ENCODE peak calls at places on chromosomes 12 and 14, in ten cellular contexts. Q is neuronal stem cell, B is fibroblast of pulmonary artery, J is stomach, Z is left ventricle myocardium inferior, F is AG04450, E is ovary, T is cardiac fibroblast, P is BJ, I is endodermal cell. V is an unnamed sample.

GRCh38 chr12:42024495-42024830 is 120.2 kb downstream of the GXYLT1 start:
- DNase-seq in F (no peak), Q (no peak), J (no peak), B (no peak), I (no peak), T (no peak), P (no peak), E (no peak), Z (no peak), V (no peak)

GRCh38 chr12:4148418-4149056 is 125.0 kb upstream of the CCND2 start:
- DNase-seq in T (no peak), F (no peak), Q (no peak), P (no peak), J (peak), I (peak), B (no peak), E (no peak), Z (peak), V (no peak)

GRCh38 chr14:65804752-65805473 is 392.4 kb downstream of the FUT8 start:
- DNase-seq in J (no peak), B (no peak), Q (no peak), F (no peak), P (no peak), T (no peak), I (no peak), E (no peak), Z (no peak), V (no peak)

GRCh38 chr12:123253606-123254459 is 17.8 kb downstream of the CDK2AP1 start:
- DNase-seq in B (no peak), Z (peak), I (no peak), J (peak), E (no peak), T (no peak), Q (no peak), F (no peak), P (no peak), V (no peak)

GRCh38 chr14:47917344-47917954 is 242.0 kb upstream of the MDGA2 start:
- DNase-seq in T (peak), J (no peak), Z (no peak), E (no peak), I (peak), F (no peak), B (peak), Q (peak), P (no peak), V (peak)

GRCh38 chr14:100857196-100857922 is 31.4 kb downstream of the MEG3 start:
- DNase-seq in E (no peak), P (no peak), I (no peak), F (no peak), T (no peak), Z (peak), Q (no peak), J (no peak), B (no peak), V (no peak)

GRCh38 chr12:120628919-120629318 is 11.5 kb upstream of the CABP1 start:
- DNase-seq in P (no peak), I (peak), T (no peak), B (no peak), E (no peak), F (no peak), J (peak), Q (no peak), Z (no peak), V (no peak)

GRCh38 chr14:81535399-81536124 is 1.9 kb upstream of the SEL1L start:
- DNase-seq in T (no peak), J (no peak), P (no peak), B (no peak), I (no peak), Z (no peak), Q (no peak), F (no peak), E (no peak), V (no peak)

GRCh38 chr12:113933201-113933786 is 32.8 kb downstream of the RBM19 start:
- DNase-seq in F (peak), B (peak), E (peak), Q (peak), I (peak), J (no peak), Z (no peak), P (peak), T (peak), V (peak)

GRCh38 chr12:69388371-69388770 is 28.8 kb downstream of the YEATS4 start:
- DNase-seq in Z (no peak), J (no peak), I (no peak), F (peak), P (peak), Q (no peak), B (peak), T (peak), E (no peak), V (peak)

GRCh38 chr12:66166561-66166960 is 3.2 kb downstream of the TMBIM4 start:
- DNase-seq in Z (no peak), I (no peak), E (no peak), B (no peak), Q (no peak), J (no peak), T (no peak), F (no peak), P (no peak), V (no peak)

GRCh38 chr12:90945070-90945649 is 9.8 kb downstream of the CCER1 start:
- DNase-seq in T (peak), B (peak), E (no peak), Z (no peak), I (no peak), P (no peak), Q (no peak), J (no peak), F (no peak), V (peak)

GRCh38 chr12:64098709-64099354 is 123.3 kb downstream of the KICS2 start:
- DNase-seq in Z (no peak), J (no peak), F (no peak), I (no peak), E (no peak), P (no peak), Q (no peak), T (peak), B (peak), V (peak)

GRCh38 chr12:57521475-57522018 is 1.1 kb upstream of the MBD6 start:
- DNase-seq in Z (peak), T (no peak), J (peak), E (peak), B (no peak), F (no peak), Q (peak), I (peak), P (no peak), V (no peak)

GRCh38 chr12:7797698-7798398 is 8.6 kb downstream of the NANOG start:
- DNase-seq in P (no peak), I (peak), F (no peak), J (peak), E (no peak), B (peak), T (peak), Z (no peak), Q (no peak), V (peak)

GRCh38 chr12:108052260-108052659 is 76.8 kb upstream of the WSCD2 start:
- DNase-seq in J (no peak), T (no peak), B (no peak), F (no peak), Z (no peak), E (no peak), I (no peak), Q (no peak), P (no peak), V (no peak)

GRCh38 chr14:68619805-68620574 is 172.9 kb downstream of the ZFP36L1 start:
- DNase-seq in B (peak), I (peak), F (no peak), J (no peak), Q (no peak), Z (peak), P (no peak), E (no peak), T (peak), V (peak)

GRCh38 chr14:36516719-36517241 is 3.3 kb downstream of the NKX2-1 start:
- DNase-seq in Q (no peak), B (no peak), P (no peak), F (no peak), T (no peak), E (no peak), I (no peak), Z (no peak), J (no peak), V (no peak)

GRCh38 chr14:23539209-23539866 is 12.2 kb downstream of the ZFHX2 start:
- DNase-seq in J (no peak), F (no peak), T (peak), I (peak), P (no peak), Z (no peak), E (no peak), B (peak), Q (peak), V (peak)

GRCh38 chr12:115507951-115508722 is 769.4 kb downstream of the MED13L start:
- DNase-seq in Q (peak), I (peak), J (no peak), P (no peak), B (no peak), T (no peak), E (no peak), F (no peak), Z (peak), V (no peak)

GRCh38 chr14:90060965-90061848 is 587 bp upstream of the KCNK13 start:
- DNase-seq in J (no peak), B (no peak), F (no peak), E (no peak), I (peak), Q (no peak), P (no peak), T (no peak), Z (no peak), V (no peak)

GRCh38 chr12:66514581-66514980 is 164.3 kb downstream of the GRIP1 start:
- DNase-seq in T (peak), P (peak), B (peak), I (no peak), E (no peak), F (no peak), Q (no peak), Z (no peak), J (no peak), V (peak)

GRCh38 chr12:132427177-132427725 is 62.7 kb upstream of the FBRSL1 start:
- DNase-seq in T (no peak), I (no peak), P (no peak), F (no peak), E (no peak), Q (no peak), B (no peak), Z (no peak), J (no peak), V (no peak)

GRCh38 chr12:92608418-92609091 is 94.2 kb upstream of the PLEKHG7 start:
- DNase-seq in F (no peak), E (no peak), B (peak), Z (no peak), P (no peak), J (no peak), Q (peak), I (no peak), T (peak), V (peak)

GRCh38 chr12:132319991-132320570 is 9.3 kb downstream of the GALNT9 start:
- DNase-seq in P (no peak), T (no peak), B (no peak), J (no peak), F (no peak), I (no peak), Z (no peak), E (no peak), Q (no peak), V (no peak)

GRCh38 chr14:105888151-105888550 is 361.8 kb downstream of the TMEM121 start:
- DNase-seq in T (no peak), P (no peak), J (no peak), F (no peak), Q (no peak), E (no peak), Z (no peak), B (no peak), I (peak), V (no peak)

GRCh38 chr12:82474181-82474797 is 116.0 kb downstream of the METTL25 start:
- DNase-seq in F (no peak), Z (no peak), I (no peak), P (no peak), B (no peak), E (no peak), T (no peak), Q (no peak), J (no peak), V (no peak)

GRCh38 chr12:32087301-32087700 is 19.3 kb upstream of the BICD1 start:
- DNase-seq in J (no peak), B (no peak), F (no peak), Q (no peak), E (no peak), I (no peak), T (no peak), Z (no peak), P (no peak), V (no peak)

GRCh38 chr14:75946785-75947184 is 35.0 kb downstream of the TGFB3 start:
- DNase-seq in T (no peak), F (no peak), E (no peak), Q (no peak), B (no peak), P (no peak), I (no peak), Z (no peak), J (no peak), V (no peak)

GRCh38 chr14:91987192-91987591 is 39.7 kb upstream of the FBLN5 start:
- DNase-seq in Q (no peak), I (no peak), J (no peak), E (no peak), B (no peak), T (peak), Z (no peak), P (no peak), F (no peak), V (no peak)

GRCh38 chr14:34474187-34474679 is 12.2 kb upstream of the SPTSSA start:
- DNase-seq in F (no peak), B (no peak), Z (no peak), Q (no peak), T (no peak), E (no peak), P (no peak), J (no peak), I (no peak), V (no peak)

GRCh38 chr12:94799136-94799535 is 148.8 kb upstream of the TMCC3 start:
- DNase-seq in I (no peak), J (no peak), E (no peak), Q (no peak), Z (no peak), F (no peak), T (no peak), P (no peak), B (no peak), V (no peak)

GRCh38 chr14:75831971-75832370 is 149.8 kb downstream of the TGFB3 start:
- DNase-seq in J (peak), B (peak), I (no peak), T (peak), Z (no peak), F (no peak), E (peak), P (no peak), Q (no peak), V (peak)

GRCh38 chr12:45302621-45303020 is 86.7 kb downstream of the ANO6 start:
- DNase-seq in E (no peak), F (no peak), I (no peak), Q (no peak), Z (no peak), P (no peak), T (peak), J (no peak), B (no peak), V (peak)

GRCh38 chr12:64895541-64895940 is 71.1 kb downstream of the TBC1D30 start:
- DNase-seq in I (no peak), B (peak), P (no peak), F (no peak), Q (no peak), J (no peak), Z (no peak), T (peak), E (no peak), V (peak)

GRCh38 chr12:24499151-24500146 is 449.5 kb downstream of the BCAT1 start:
- DNase-seq in T (peak), J (no peak), F (no peak), I (no peak), E (no peak), P (peak), Q (no peak), B (peak), Z (no peak), V (peak)

GRCh38 chr14:70148911-70149675 is 39.7 kb downstream of the SLC8A3 start:
- DNase-seq in F (no peak), Q (no peak), P (no peak), T (no peak), Z (no peak), I (no peak), J (no peak), E (no peak), B (no peak), V (no peak)

GRCh38 chr12:1213205-1213604 is 222.2 kb downstream of the ERC1 start:
- DNase-seq in B (no peak), Z (no peak), I (no peak), F (no peak), T (no peak), P (no peak), Q (no peak), E (no peak), J (no peak), V (no peak)

GRCh38 chr12:68446896-68447806 is 115.0 kb upstream of the MDM1 start:
- DNase-seq in E (no peak), Q (peak), F (no peak), Z (no peak), T (peak), J (no peak), I (peak), P (no peak), B (peak), V (peak)

GRCh38 chr14:96102071-96102856 is 63.1 kb downstream of the C14orf132 start:
- DNase-seq in Z (no peak), Q (no peak), B (no peak), J (no peak), P (no peak), E (no peak), F (no peak), T (no peak), I (peak), V (no peak)

DNA sequence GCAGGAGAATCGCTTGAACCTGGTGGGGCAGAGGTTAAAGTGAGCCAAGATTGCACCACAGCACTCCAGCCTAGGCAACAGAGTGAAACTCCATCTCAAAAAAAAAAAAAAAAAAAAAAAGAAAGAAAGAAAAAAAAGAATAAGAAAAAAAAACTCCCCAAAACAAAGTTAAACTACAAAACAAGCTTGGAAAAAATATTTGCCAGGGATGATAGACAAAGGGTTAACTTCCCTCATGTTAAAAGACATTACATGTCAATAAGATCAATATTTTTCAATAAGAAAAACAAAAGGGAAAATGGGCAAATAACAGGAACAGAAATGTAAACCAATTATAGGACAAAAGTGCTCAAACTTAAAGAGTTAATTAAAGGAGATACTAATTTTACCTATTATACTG is 26.4 kb upstream of the HIGD1C start:
- DNase-seq in Z (no peak), Q (no peak), B (no peak), E (no peak), J (no peak), P (no peak), F (no peak), T (no peak), I (no peak), V (no peak)
- H3K4me3 ChIP-seq in Z (peak), Q (no peak), B (peak), E (peak), J (peak), P (no peak), F (peak), T (peak), I (no peak), V (peak)

GRCh38 chr12:130916251-130916911 is 37.3 kb upstream of the ADGRD1 start:
- DNase-seq in Z (peak), E (peak), P (no peak), B (peak), I (peak), J (peak), Q (peak), F (no peak), T (peak), V (peak)
- H3K4me3 ChIP-seq in Z (peak), E (peak), P (peak), B (no peak), I (no peak), J (peak), Q (no peak), F (peak), T (no peak), V (no peak)

GRCh38 chr12:93719710-93720109 is 42.5 kb downstream of the CRADD start:
- DNase-seq in B (no peak), Q (no peak), F (no peak), Z (no peak), P (no peak), E (no peak), I (no peak), T (no peak), J (no peak), V (no peak)

GRCh38 chr12:93723568-93723930 is 46.4 kb downstream of the CRADD start:
- DNase-seq in E (no peak), Q (no peak), P (no peak), F (no peak), B (no peak), J (no peak), Z (no peak), T (no peak), I (no peak), V (no peak)

GRCh38 chr12:93722179-93722578 is 45.0 kb downstream of the CRADD start:
- DNase-seq in F (no peak), P (no peak), J (no peak), Q (no peak), Z (no peak), T (no peak), B (no peak), E (no peak), I (no peak), V (no peak)

GRCh38 chr12:93722757-93723567 is 45.8 kb downstream of the CRADD start:
- DNase-seq in Z (no peak), F (no peak), B (peak), J (peak), E (no peak), Q (no peak), I (no peak), P (no peak), T (peak), V (peak)

GRCh38 chr12:93720559-93720958 is 43.4 kb downstream of the CRADD start:
- DNase-seq in P (no peak), I (no peak), B (no peak), T (no peak), Z (no peak), J (no peak), F (no peak), E (no peak), Q (no peak), V (no peak)
- H3K4me3 ChIP-seq in P (no peak), I (no peak), B (no peak), T (no peak), Z (no peak), J (no peak), F (no peak), E (no peak), Q (no peak), V (no peak)

GRCh38 chr12:124508323-124509096 is 58.9 kb downstream of the NCOR2 start:
- DNase-seq in E (no peak), P (no peak), F (no peak), I (no peak), Z (no peak), B (no peak), Q (no peak), T (peak), J (no peak), V (peak)

GRCh38 chr12:124509676-124510300 is 57.6 kb downstream of the NCOR2 start:
- DNase-seq in Q (no peak), P (peak), B (peak), T (peak), I (no peak), F (no peak), J (peak), Z (peak), E (peak), V (peak)

GRCh38 chr12:124510301-124510970 is 57.0 kb downstream of the NCOR2 start:
- DNase-seq in B (no peak), E (no peak), Z (no peak), P (no peak), Q (no peak), F (no peak), T (peak), J (peak), I (peak), V (no peak)

GRCh38 chr12:124507188-124508109 is 60.0 kb downstream of the NCOR2 start:
- DNase-seq in I (no peak), P (peak), F (no peak), B (peak), J (no peak), Q (no peak), Z (peak), T (peak), E (peak), V (peak)

DNA sequence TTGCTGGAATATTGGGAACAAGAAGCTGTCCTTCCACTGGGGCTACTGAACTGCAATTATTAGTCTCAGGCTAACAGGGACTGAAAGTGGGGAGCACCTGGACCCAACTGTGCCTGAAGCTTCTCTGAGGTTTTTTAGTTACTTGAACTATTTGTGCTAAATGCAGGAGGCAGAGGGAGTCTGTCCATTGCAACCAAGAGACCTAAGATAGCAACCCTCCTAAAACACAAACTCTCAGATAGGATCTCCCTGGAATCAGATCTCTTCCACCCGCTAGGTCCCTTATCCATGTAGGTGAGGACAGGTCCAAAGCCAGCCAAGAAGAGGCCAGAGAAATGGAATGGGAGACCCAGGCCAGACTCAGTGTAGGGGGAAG is 58.1 kb downstream of the NCOR2 start:
- DNase-seq in F (no peak), J (no peak), B (no peak), Q (no peak), Z (no peak), T (peak), E (no peak), I (no peak), P (no peak), V (no peak)
- H3K4me3 ChIP-seq in F (no peak), J (no peak), B (no peak), Q (no peak), Z (no peak), T (no peak), E (no peak), I (no peak), P (no peak), V (no peak)

GRCh38 chr14:21042918-21043317 is 756 bp downstream of the RNASE7 start:
- DNase-seq in Z (no peak), Q (no peak), P (no peak), J (no peak), I (no peak), F (no peak), B (no peak), T (no peak), E (no peak), V (no peak)

GRCh38 chr14:21041676-21042433 is at the start of gene RNASE7:
- DNase-seq in Z (no peak), B (peak), Q (no peak), I (no peak), P (no peak), J (no peak), F (no peak), E (no peak), T (peak), V (peak)

GRCh38 chr14:21040370-21040925 is 1.7 kb upstream of the RNASE7 start:
- DNase-seq in F (no peak), I (no peak), Z (no peak), Q (no peak), T (no peak), E (no peak), P (no peak), B (no peak), J (no peak), V (no peak)

GRCh38 chr14:21044106-21044618 is 2.0 kb downstream of the RNASE7 start:
- DNase-seq in E (no peak), T (no peak), B (no peak), I (no peak), J (no peak), F (no peak), Z (peak), P (no peak), Q (no peak), V (no peak)

GRCh38 chr14:21043387-21044105 is 1.4 kb downstream of the RNASE7 start:
- DNase-seq in I (no peak), F (no peak), Q (no peak), E (no peak), B (no peak), T (no peak), Z (no peak), J (no peak), P (no peak), V (no peak)
- H3K4me3 ChIP-seq in I (no peak), F (no peak), Q (no peak), E (no peak), B (no peak), T (no peak), Z (peak), J (no peak), P (no peak), V (no peak)